ENCODE peak calls at places on chromosomes 16 and 17, in nine cellular contexts. One of them, this sample, is unnamed.

GRCh38 chr17:40485851-40486512 is 15.4 kb downstream of the TNS4 start:
- DNase-seq in adrenal gland: peak; percentile 50
- DNase-seq in nephron progenitor cell: no peak
- DNase-seq in PC-3: peak; percentile 91
- DNase-seq in HFFc6: peak; percentile 98
- DNase-seq in esophagus muscularis mucosa: no peak
- DNase-seq in cardiac muscle cell: peak; percentile 99
- DNase-seq in AG04449: peak; percentile 98
- DNase-seq in ovary: peak; percentile 70
- DNase-seq in this sample: peak; percentile 98

GRCh38 chr16:75570351-75571104 is 4.3 kb downstream of the GABARAPL2 start:
- DNase-seq in adrenal gland: no peak
- DNase-seq in nephron progenitor cell: no peak
- DNase-seq in PC-3: no peak
- DNase-seq in HFFc6: no peak
- DNase-seq in esophagus muscularis mucosa: no peak
- DNase-seq in cardiac muscle cell: no peak
- DNase-seq in AG04449: no peak
- DNase-seq in ovary: no peak
- DNase-seq in this sample: no peak

GRCh38 chr16:89498839-89499238 is 8.5 kb upstream of the ANKRD11 start:
- DNase-seq in adrenal gland: peak; percentile 44
- DNase-seq in nephron progenitor cell: peak; percentile 53
- DNase-seq in PC-3: no peak
- DNase-seq in HFFc6: no peak
- DNase-seq in esophagus muscularis mucosa: no peak
- DNase-seq in cardiac muscle cell: no peak
- DNase-seq in AG04449: peak; percentile 36
- DNase-seq in ovary: no peak
- DNase-seq in this sample: no peak

GRCh38 chr17:5583426-5584382 is 605 bp downstream of the NLRP1 start:
- DNase-seq in adrenal gland: no peak
- DNase-seq in nephron progenitor cell: no peak
- DNase-seq in PC-3: no peak
- DNase-seq in HFFc6: no peak
- DNase-seq in esophagus muscularis mucosa: no peak
- DNase-seq in cardiac muscle cell: peak; percentile 35
- DNase-seq in AG04449: no peak
- DNase-seq in ovary: no peak
- DNase-seq in this sample: no peak

GRCh38 chr17:63881935-63882601 is at the start of gene GH2:
- DNase-seq in adrenal gland: peak; percentile 54
- DNase-seq in nephron progenitor cell: peak; percentile 72
- DNase-seq in PC-3: peak; percentile 79
- DNase-seq in HFFc6: peak; percentile 46
- DNase-seq in esophagus muscularis mucosa: no peak
- DNase-seq in cardiac muscle cell: peak; percentile 62
- DNase-seq in AG04449: no peak
- DNase-seq in ovary: peak; percentile 45
- DNase-seq in this sample: peak; percentile 54

GRCh38 chr17:74513987-74514631 is 17.2 kb downstream of the CD300LB start:
- DNase-seq in adrenal gland: peak; percentile 33
- DNase-seq in nephron progenitor cell: no peak
- DNase-seq in PC-3: peak; percentile 46
- DNase-seq in HFFc6: peak; percentile 30
- DNase-seq in esophagus muscularis mucosa: peak; percentile 90
- DNase-seq in cardiac muscle cell: peak; percentile 52
- DNase-seq in AG04449: no peak
- DNase-seq in ovary: no peak
- DNase-seq in this sample: peak; percentile 60

GRCh38 chr16:72677662-72678447 is 370.1 kb downstream of the ZFHX3 start:
- DNase-seq in adrenal gland: no peak
- DNase-seq in nephron progenitor cell: no peak
- DNase-seq in PC-3: peak; percentile 10
- DNase-seq in HFFc6: peak; percentile 74
- DNase-seq in esophagus muscularis mucosa: no peak
- DNase-seq in cardiac muscle cell: no peak
- DNase-seq in AG04449: no peak
- DNase-seq in ovary: no peak
- DNase-seq in this sample: peak; percentile 13

GRCh38 chr17:80594666-80595269 is 50.1 kb downstream of the RPTOR start:
- DNase-seq in adrenal gland: no peak
- DNase-seq in nephron progenitor cell: no peak
- DNase-seq in PC-3: no peak
- DNase-seq in HFFc6: no peak
- DNase-seq in esophagus muscularis mucosa: no peak
- DNase-seq in cardiac muscle cell: no peak
- DNase-seq in AG04449: no peak
- DNase-seq in ovary: no peak
- DNase-seq in this sample: no peak

GRCh38 chr17:81514485-81514734 is 1.8 kb upstream of the ACTG1 start:
- DNase-seq in adrenal gland: no peak
- DNase-seq in nephron progenitor cell: no peak
- DNase-seq in PC-3: no peak
- DNase-seq in HFFc6: no peak
- DNase-seq in esophagus muscularis mucosa: no peak
- DNase-seq in cardiac muscle cell: no peak
- DNase-seq in AG04449: no peak
- DNase-seq in ovary: no peak
- DNase-seq in this sample: no peak

GRCh38 chr17:65772989-65773388 is 211.5 kb upstream of the AXIN2 start:
- DNase-seq in adrenal gland: no peak
- DNase-seq in nephron progenitor cell: no peak
- DNase-seq in PC-3: no peak
- DNase-seq in HFFc6: no peak
- DNase-seq in esophagus muscularis mucosa: no peak
- DNase-seq in cardiac muscle cell: no peak
- DNase-seq in AG04449: no peak
- DNase-seq in ovary: no peak
- DNase-seq in this sample: no peak

GRCh38 chr16:56260378-56260987 is 69.2 kb downstream of the GNAO1 start:
- DNase-seq in adrenal gland: no peak
- DNase-seq in nephron progenitor cell: no peak
- DNase-seq in PC-3: no peak
- DNase-seq in HFFc6: no peak
- DNase-seq in esophagus muscularis mucosa: no peak
- DNase-seq in cardiac muscle cell: no peak
- DNase-seq in AG04449: no peak
- DNase-seq in ovary: no peak
- DNase-seq in this sample: no peak

GRCh38 chr17:58280480-58281217 is at the start of gene MPO:
- DNase-seq in adrenal gland: no peak
- DNase-seq in nephron progenitor cell: no peak
- DNase-seq in PC-3: no peak
- DNase-seq in HFFc6: no peak
- DNase-seq in esophagus muscularis mucosa: no peak
- DNase-seq in cardiac muscle cell: no peak
- DNase-seq in AG04449: no peak
- DNase-seq in ovary: no peak
- DNase-seq in this sample: no peak

GRCh38 chr17:37067555-37068111 is 118.9 kb downstream of the AATF start:
- DNase-seq in adrenal gland: peak; percentile 94
- DNase-seq in nephron progenitor cell: no peak
- DNase-seq in PC-3: peak; percentile 87
- DNase-seq in HFFc6: peak; percentile 74
- DNase-seq in esophagus muscularis mucosa: no peak
- DNase-seq in cardiac muscle cell: peak; percentile 75
- DNase-seq in AG04449: peak; percentile 23
- DNase-seq in ovary: no peak
- DNase-seq in this sample: peak; percentile 90

GRCh38 chr16:70577256-70577698 is 53.7 kb downstream of the SF3B3 start:
- DNase-seq in adrenal gland: peak; percentile 81
- DNase-seq in nephron progenitor cell: no peak
- DNase-seq in PC-3: peak; percentile 51
- DNase-seq in HFFc6: peak; percentile 76
- DNase-seq in esophagus muscularis mucosa: no peak
- DNase-seq in cardiac muscle cell: no peak
- DNase-seq in AG04449: no peak
- DNase-seq in ovary: no peak
- DNase-seq in this sample: peak; percentile 86

GRCh38 chr17:82105882-82106696 is 8.1 kb upstream of the FASN start:
- DNase-seq in adrenal gland: peak; percentile 54
- DNase-seq in nephron progenitor cell: peak; percentile 53
- DNase-seq in PC-3: peak; percentile 85
- DNase-seq in HFFc6: peak; percentile 55
- DNase-seq in esophagus muscularis mucosa: no peak
- DNase-seq in cardiac muscle cell: peak; percentile 58
- DNase-seq in AG04449: no peak
- DNase-seq in ovary: peak; percentile 27
- DNase-seq in this sample: peak; percentile 91

GRCh38 chr17:44749076-44750020 is 9.4 kb upstream of the ADAM11 start:
- DNase-seq in adrenal gland: no peak
- DNase-seq in nephron progenitor cell: peak; percentile 27
- DNase-seq in PC-3: no peak
- DNase-seq in HFFc6: no peak
- DNase-seq in esophagus muscularis mucosa: no peak
- DNase-seq in cardiac muscle cell: no peak
- DNase-seq in AG04449: no peak
- DNase-seq in ovary: no peak
- DNase-seq in this sample: no peak

GRCh38 chr17:44747566-44747965 is 11.2 kb upstream of the ADAM11 start:
- DNase-seq in adrenal gland: no peak
- DNase-seq in nephron progenitor cell: no peak
- DNase-seq in PC-3: no peak
- DNase-seq in HFFc6: no peak
- DNase-seq in esophagus muscularis mucosa: no peak
- DNase-seq in cardiac muscle cell: no peak
- DNase-seq in AG04449: no peak
- DNase-seq in ovary: no peak
- DNase-seq in this sample: no peak

GRCh38 chr17:44741316-44741715 is 17.5 kb upstream of the ADAM11 start:
- DNase-seq in adrenal gland: no peak
- DNase-seq in nephron progenitor cell: no peak
- DNase-seq in PC-3: no peak
- DNase-seq in HFFc6: no peak
- DNase-seq in esophagus muscularis mucosa: no peak
- DNase-seq in cardiac muscle cell: no peak
- DNase-seq in AG04449: no peak
- DNase-seq in ovary: no peak
- DNase-seq in this sample: no peak

DNA sequence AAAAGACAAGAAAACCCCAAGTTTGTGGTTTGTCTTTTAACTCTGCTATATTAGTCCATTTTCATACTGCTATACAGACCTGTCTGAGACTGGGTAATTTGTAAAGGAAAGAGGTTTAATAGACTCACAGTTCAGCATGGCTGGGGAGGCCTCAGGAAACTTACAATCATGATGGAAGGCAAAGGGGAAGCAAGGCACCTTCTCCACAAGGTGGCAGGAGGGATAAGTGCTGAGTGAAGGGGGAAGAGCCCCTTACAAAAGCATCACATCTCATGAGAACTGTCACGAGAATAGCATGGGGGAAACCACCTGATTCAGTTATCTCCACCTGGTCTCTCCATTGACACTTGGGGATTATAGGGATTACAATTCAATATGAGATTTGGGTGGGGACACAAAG is 13.5 kb upstream of the ADAM11 start:
- DNase-seq in adrenal gland: no peak
- DNase-seq in nephron progenitor cell: no peak
- DNase-seq in PC-3: no peak
- DNase-seq in HFFc6: no peak
- DNase-seq in esophagus muscularis mucosa: no peak
- DNase-seq in cardiac muscle cell: no peak
- DNase-seq in AG04449: no peak
- DNase-seq in ovary: no peak
- DNase-seq in this sample: no peak
- TF ChIP-seq CTCF in adrenal gland: no peak
- TF ChIP-seq CTCF in nephron progenitor cell: no peak
- TF ChIP-seq CTCF in PC-3: peak; percentile 29
- TF ChIP-seq CTCF in HFFc6: no peak
- TF ChIP-seq CTCF in esophagus muscularis mucosa: no peak
- TF ChIP-seq CTCF in cardiac muscle cell: no peak
- TF ChIP-seq CTCF in AG04449: no peak
- TF ChIP-seq CTCF in ovary: no peak
- TF ChIP-seq CTCF in this sample: no peak

GRCh38 chr16:67393111-67393789 is at the start of gene TPPP3:
- DNase-seq in adrenal gland: peak; percentile 80
- DNase-seq in nephron progenitor cell: peak; percentile 94
- DNase-seq in PC-3: no peak
- DNase-seq in HFFc6: peak; percentile 62
- DNase-seq in esophagus muscularis mucosa: no peak
- DNase-seq in cardiac muscle cell: peak; percentile 83
- DNase-seq in AG04449: no peak
- DNase-seq in ovary: peak; percentile 91
- DNase-seq in this sample: no peak
- TF ChIP-seq CTCF in adrenal gland: peak; percentile 73
- TF ChIP-seq CTCF in nephron progenitor cell: peak; percentile 61
- TF ChIP-seq CTCF in PC-3: no peak
- TF ChIP-seq CTCF in HFFc6: peak; percentile 77
- TF ChIP-seq CTCF in esophagus muscularis mucosa: peak; percentile 95
- TF ChIP-seq CTCF in cardiac muscle cell: peak; percentile 65
- TF ChIP-seq CTCF in AG04449: peak; percentile 72
- TF ChIP-seq CTCF in ovary: peak; percentile 58
- TF ChIP-seq CTCF in this sample: no peak

GRCh38 chr16:74450236-74450635 is 29.0 kb upstream of the CLEC18B start:
- DNase-seq in adrenal gland: no peak
- DNase-seq in nephron progenitor cell: no peak
- DNase-seq in PC-3: no peak
- DNase-seq in HFFc6: no peak
- DNase-seq in esophagus muscularis mucosa: no peak
- DNase-seq in cardiac muscle cell: peak; percentile 18
- DNase-seq in AG04449: no peak
- DNase-seq in ovary: no peak
- DNase-seq in this sample: peak; percentile 5

GRCh38 chr16:74449470-74449869 is 28.2 kb upstream of the CLEC18B start:
- DNase-seq in adrenal gland: peak; percentile 59
- DNase-seq in nephron progenitor cell: no peak
- DNase-seq in PC-3: peak; percentile 65
- DNase-seq in HFFc6: peak; percentile 85
- DNase-seq in esophagus muscularis mucosa: no peak
- DNase-seq in cardiac muscle cell: no peak
- DNase-seq in AG04449: peak; percentile 19
- DNase-seq in ovary: no peak
- DNase-seq in this sample: peak; percentile 84

GRCh38 chr16:74447578-74447977 is 26.3 kb upstream of the CLEC18B start:
- DNase-seq in adrenal gland: no peak
- DNase-seq in nephron progenitor cell: no peak
- DNase-seq in PC-3: no peak
- DNase-seq in HFFc6: no peak
- DNase-seq in esophagus muscularis mucosa: no peak
- DNase-seq in cardiac muscle cell: no peak
- DNase-seq in AG04449: no peak
- DNase-seq in ovary: no peak
- DNase-seq in this sample: no peak

GRCh38 chr16:74446866-74447265 is 25.6 kb upstream of the CLEC18B start:
- DNase-seq in adrenal gland: no peak
- DNase-seq in nephron progenitor cell: no peak
- DNase-seq in PC-3: no peak
- DNase-seq in HFFc6: no peak
- DNase-seq in esophagus muscularis mucosa: no peak
- DNase-seq in cardiac muscle cell: no peak
- DNase-seq in AG04449: no peak
- DNase-seq in ovary: no peak
- DNase-seq in this sample: no peak

GRCh38 chr16:74448990-74449389 is 27.7 kb upstream of the CLEC18B start:
- DNase-seq in adrenal gland: peak; percentile 76
- DNase-seq in nephron progenitor cell: no peak
- DNase-seq in PC-3: peak; percentile 87
- DNase-seq in HFFc6: peak; percentile 94
- DNase-seq in esophagus muscularis mucosa: peak; percentile 94
- DNase-seq in cardiac muscle cell: peak; percentile 97
- DNase-seq in AG04449: peak; percentile 58
- DNase-seq in ovary: peak; percentile 66
- DNase-seq in this sample: peak; percentile 93
- TF ChIP-seq CTCF in adrenal gland: no peak
- TF ChIP-seq CTCF in nephron progenitor cell: no peak
- TF ChIP-seq CTCF in PC-3: no peak
- TF ChIP-seq CTCF in HFFc6: no peak
- TF ChIP-seq CTCF in esophagus muscularis mucosa: no peak
- TF ChIP-seq CTCF in cardiac muscle cell: no peak
- TF ChIP-seq CTCF in AG04449: no peak
- TF ChIP-seq CTCF in ovary: no peak
- TF ChIP-seq CTCF in this sample: no peak

GRCh38 chr16:81831722-81832126 is 52.6 kb downstream of the PLCG2 start:
- DNase-seq in adrenal gland: peak; percentile 47
- DNase-seq in nephron progenitor cell: no peak
- DNase-seq in PC-3: no peak
- DNase-seq in HFFc6: no peak
- DNase-seq in esophagus muscularis mucosa: no peak
- DNase-seq in cardiac muscle cell: peak; percentile 18
- DNase-seq in AG04449: no peak
- DNase-seq in ovary: no peak
- DNase-seq in this sample: no peak
- TF ChIP-seq CTCF in adrenal gland: no peak
- TF ChIP-seq CTCF in nephron progenitor cell: no peak
- TF ChIP-seq CTCF in PC-3: no peak
- TF ChIP-seq CTCF in HFFc6: no peak
- TF ChIP-seq CTCF in esophagus muscularis mucosa: no peak
- TF ChIP-seq CTCF in cardiac muscle cell: no peak
- TF ChIP-seq CTCF in AG04449: no peak
- TF ChIP-seq CTCF in ovary: no peak
- TF ChIP-seq CTCF in this sample: no peak

This sample was measured in MCF 10A.